ENCODE peak calls at places on chromosomes 6 and 20, in seven cellular contexts. S is HepG2, D is uterus, X is ovary, T is spleen, I is A549, G is mucosa of descending colon. B is an unnamed sample.

GRCh38 chr6:131574133-131574532 is 1.1 kb downstream of the ARG1 start:
- DNase-seq in S (peak; percentile 67), D (no peak), X (no peak), T (no peak), I (no peak), G (no peak), B (no peak)

GRCh38 chr6:139439278-139439813 is 64.9 kb upstream of the CITED2 start:
- DNase-seq in S (no peak), D (no peak), X (no peak), T (no peak), I (no peak), G (no peak), B (no peak)

GRCh38 chr6:33622456-33623431 is 1.6 kb downstream of the ITPR3 start:
- DNase-seq in S (no peak), D (no peak), X (peak; percentile 48), T (no peak), I (no peak), G (peak; percentile 41), B (no peak)

GRCh38 chr20:57596998-57597939 is 23.0 kb downstream of the ZBP1 start:
- DNase-seq in S (peak; percentile 43), D (peak; percentile 62), X (peak; percentile 72), T (peak; percentile 94), I (peak; percentile 75), G (peak; percentile 88), B (no peak)

GRCh38 chr6:119201486-119201885 is 123.0 kb upstream of the FAM184A start:
- DNase-seq in S (no peak), D (no peak), X (no peak), T (no peak), I (no peak), G (no peak), B (no peak)

GRCh38 chr6:71034578-71034977 is 77.7 kb upstream of the B3GAT2 start:
- DNase-seq in S (no peak), D (no peak), X (no peak), T (no peak), I (no peak), G (no peak), B (no peak)

GRCh38 chr6:157597461-157598312 is 216.7 kb downstream of the ZDHHC14 start:
- DNase-seq in S (peak; percentile 56), D (peak; percentile 55), X (no peak), T (peak; percentile 78), I (peak; percentile 28), G (peak; percentile 79), B (peak; percentile 61)

GRCh38 chr6:43219119-43219518 is 10.2 kb downstream of the DNPH1 start:
- DNase-seq in S (no peak), D (no peak), X (no peak), T (no peak), I (no peak), G (no peak), B (no peak)

GRCh38 chr20:40945754-40946451 is 82.7 kb upstream of the TOP1 start:
- DNase-seq in S (peak; percentile 72), D (no peak), X (peak; percentile 35), T (peak; percentile 80), I (peak; percentile 40), G (peak; percentile 74), B (no peak)

GRCh38 chr6:34656378-34657036 is 40.1 kb downstream of the ILRUN start:
- DNase-seq in S (peak; percentile 76), D (no peak), X (no peak), T (no peak), I (no peak), G (peak; percentile 78), B (no peak)

GRCh38 chr20:2706688-2707352 is 14.2 kb downstream of the EBF4 start:
- DNase-seq in S (no peak), D (no peak), X (no peak), T (no peak), I (no peak), G (no peak), B (peak; percentile 38)

GRCh38 chr6:121557146-121557545 is 121.7 kb downstream of the GJA1 start:
- DNase-seq in S (no peak), D (no peak), X (no peak), T (no peak), I (no peak), G (no peak), B (no peak)

GRCh38 chr6:57207141-57207540 is 15.0 kb downstream of the RAB23 start:
- DNase-seq in S (no peak), D (no peak), X (no peak), T (no peak), I (no peak), G (no peak), B (no peak)

GRCh38 chr20:36179170-36179945 is 24.8 kb downstream of the EPB41L1 start:
- DNase-seq in S (no peak), D (no peak), X (no peak), T (no peak), I (no peak), G (no peak), B (no peak)

GRCh38 chr6:154814063-154814462 is 80.8 kb downstream of the SCAF8 start:
- DNase-seq in S (no peak), D (no peak), X (no peak), T (no peak), I (no peak), G (no peak), B (no peak)

GRCh38 chr6:108566406-108566805 is 5.7 kb downstream of the FOXO3 start:
- DNase-seq in S (no peak), D (no peak), X (no peak), T (no peak), I (no peak), G (no peak), B (no peak)
- H3K4me1 ChIP-seq in S (peaks cover 51% of the 10 kb centered on the region), D (peaks cover 27% of the 10 kb centered on the region), X (peaks cover 8% of the 10 kb centered on the region), T (peaks cover 96% of the 10 kb centered on the region), I (peaks cover 35% of the 10 kb centered on the region), G (peaks cover 25% of the 10 kb centered on the region), B (peaks cover 81% of the 10 kb centered on the region)

GRCh38 chr6:17477356-17477755 is 84.0 kb downstream of the CAP2 start:
- DNase-seq in S (no peak), D (no peak), X (no peak), T (no peak), I (no peak), G (no peak), B (no peak)
- H3K4me1 ChIP-seq in S (no peaks in the 10 kb centered on the region), D (no peaks in the 10 kb centered on the region), X (no peaks in the 10 kb centered on the region), T (no peaks in the 10 kb centered on the region), I (peaks cover 18% of the 10 kb centered on the region), G (peaks cover 6% of the 10 kb centered on the region), B (peaks cover 9% of the 10 kb centered on the region)

GRCh38 chr6:20202699-20203302 is 9.5 kb downstream of the MBOAT1 start:
- DNase-seq in S (no peak), D (no peak), X (no peak), T (no peak), I (no peak), G (no peak), B (no peak)

GRCh38 chr6:20203561-20204528 is 8.4 kb downstream of the MBOAT1 start:
- DNase-seq in S (no peak), D (no peak), X (no peak), T (no peak), I (no peak), G (no peak), B (no peak)

GRCh38 chr6:20200761-20201160 is 11.5 kb downstream of the MBOAT1 start:
- DNase-seq in S (no peak), D (no peak), X (no peak), T (no peak), I (no peak), G (peak; percentile 30), B (no peak)

GRCh38 chr6:20198764-20199174 is 13.5 kb downstream of the MBOAT1 start:
- DNase-seq in S (no peak), D (no peak), X (no peak), T (no peak), I (no peak), G (peak; percentile 81), B (no peak)

DNA sequence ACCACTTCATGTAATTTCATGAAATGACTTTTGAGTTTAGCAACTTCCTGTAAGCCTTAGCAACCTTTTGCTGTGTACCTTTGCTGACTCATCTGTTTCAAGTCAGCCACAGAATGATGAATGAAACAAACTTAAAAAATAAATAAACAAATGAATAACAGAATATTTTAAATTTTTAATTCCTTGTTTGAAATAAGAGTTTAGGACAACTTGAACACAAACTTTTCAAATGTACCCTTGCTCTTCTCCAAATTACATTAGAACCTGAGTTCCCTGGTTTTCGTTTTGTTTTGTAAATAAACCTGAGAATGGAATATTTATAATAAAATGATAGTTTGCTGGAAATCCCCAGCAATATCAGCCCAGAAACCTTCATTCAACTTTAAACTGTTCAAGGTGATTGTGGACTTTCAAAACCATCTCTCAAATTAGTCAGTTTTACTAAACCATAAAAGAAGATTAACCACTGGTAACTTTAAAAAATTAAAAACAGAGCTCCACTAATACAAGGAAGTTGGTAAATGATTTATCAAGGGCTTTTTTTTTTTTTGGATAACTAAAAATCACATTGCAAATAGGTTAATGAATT is 10.1 kb downstream of the MBOAT1 start:
- DNase-seq in S (peak; percentile 10), D (no peak), X (no peak), T (no peak), I (peak; percentile 59), G (no peak), B (no peak)
- H3K4me1 ChIP-seq in S (no peaks in the 10 kb centered on the region), D (no peaks in the 10 kb centered on the region), X (peaks cover 24% of the 10 kb centered on the region), T (peaks cover 58% of the 10 kb centered on the region), I (peaks cover 39% of the 10 kb centered on the region), G (peaks cover 54% of the 10 kb centered on the region), B (peaks cover 60% of the 10 kb centered on the region)

GRCh38 chr20:49701313-49701731 is 12.4 kb downstream of the B4GALT5 start:
- DNase-seq in S (no peak), D (no peak), X (no peak), T (no peak), I (no peak), G (no peak), B (no peak)

GRCh38 chr20:49701916-49702315 is 11.8 kb downstream of the B4GALT5 start:
- DNase-seq in S (no peak), D (no peak), X (no peak), T (no peak), I (no peak), G (no peak), B (no peak)

GRCh38 chr20:49704932-49705336 is 8.7 kb downstream of the B4GALT5 start:
- DNase-seq in S (no peak), D (no peak), X (no peak), T (no peak), I (no peak), G (no peak), B (no peak)

GRCh38 chr20:49706548-49707517 is 6.8 kb downstream of the B4GALT5 start:
- DNase-seq in S (no peak), D (no peak), X (no peak), T (no peak), I (peak; percentile 42), G (peak; percentile 56), B (no peak)

DNA sequence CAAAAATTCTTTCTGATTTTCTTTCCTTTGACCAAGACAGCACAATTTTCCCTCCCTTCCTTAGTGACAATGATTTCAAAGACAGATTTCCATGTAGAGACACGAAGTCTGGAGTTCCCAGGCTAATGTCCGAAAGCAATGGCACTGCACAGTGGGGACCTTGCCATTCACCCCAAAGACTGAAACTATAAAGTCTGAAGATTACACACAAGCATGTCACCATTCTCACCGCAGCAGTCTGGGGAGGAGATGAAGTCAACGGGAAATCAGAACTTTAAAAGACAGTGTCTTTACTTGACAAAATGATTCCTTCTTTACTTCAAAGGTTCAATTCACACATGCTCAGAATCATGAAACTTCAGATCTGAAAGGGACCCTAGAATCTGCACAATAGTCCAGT is 8.3 kb downstream of the B4GALT5 start:
- DNase-seq in S (no peak), D (no peak), X (no peak), T (no peak), I (no peak), G (no peak), B (no peak)
- H3K4me1 ChIP-seq in S (peaks cover 75% of the 10 kb centered on the region), D (no peaks in the 10 kb centered on the region), X (peaks cover 11% of the 10 kb centered on the region), T (peaks cover 96% of the 10 kb centered on the region), I (peaks cover 95% of the 10 kb centered on the region), G (peaks cover 31% of the 10 kb centered on the region), B (no peaks in the 10 kb centered on the region)

B was measured in right atrium auricular region.